ENCODE peak calls at places on chromosomes 6 and 20, in eight cellular contexts. A is non-pigmented ciliary epithelial cell; V is activated naive CD4-positive, alpha-beta T cell; G is neuronal stem cell; J is NCI-H1105 treated with DMSO at 0.1 percent for 48 hours; O is hippocampal formation; S is Right ventricle myocardium superior; C is putamen. D is an unnamed sample.

GRCh38 chr20:16455296-16455695 is 118.0 kb downstream of the KIF16B start:
- DNase-seq in V (no peak), G (no peak), J (no peak), O (no peak), A (no peak), C (no peak), S (no peak), D (no peak)

GRCh38 chr6:118525913-118526490 is 22.1 kb upstream of the PLN start:
- DNase-seq in C (no peak), J (no peak), V (no peak), S (no peak), A (no peak), G (no peak), O (no peak), D (no peak)

GRCh38 chr6:124792386-124792785 is 169.9 kb upstream of the RNF217 start:
- DNase-seq in S (no peak), G (no peak), J (peak; percentile 69), V (no peak), O (no peak), C (no peak), A (no peak), D (no peak)

GRCh38 chr20:39112196-39112743 is 150.1 kb downstream of the DHX35 start:
- DNase-seq in J (peak; percentile 32), G (peak; percentile 66), V (no peak), S (peak; percentile 48), O (no peak), A (no peak), C (no peak), D (peak; percentile 48)

GRCh38 chr6:44464527-44465310 is 77.2 kb downstream of the CDC5L start:
- DNase-seq in J (no peak), S (peak; percentile 68), G (no peak), V (no peak), O (no peak), C (no peak), A (no peak), D (peak; percentile 33)

GRCh38 chr6:24919404-24919892 is 16.3 kb downstream of the RIPOR2 start:
- DNase-seq in A (no peak), S (no peak), O (no peak), G (no peak), C (no peak), J (peak; percentile 92), V (no peak), D (no peak)

GRCh38 chr20:32468313-32468640 is 110.1 kb downstream of the ASXL1 start:
- DNase-seq in S (peak; percentile 17), J (no peak), G (no peak), V (no peak), C (no peak), O (no peak), A (no peak), D (no peak)

GRCh38 chr20:8132632-8133587 is 844 bp downstream of the PLCB1 start:
- DNase-seq in J (no peak), A (no peak), G (peak; percentile 37), O (peak; percentile 7), V (no peak), S (peak; percentile 60), C (no peak), D (peak; percentile 58)

GRCh38 chr6:135567375-135568083 is 70.0 kb upstream of the AHI1 start:
- DNase-seq in G (no peak), J (no peak), V (no peak), C (no peak), O (no peak), S (no peak), A (no peak), D (no peak)

GRCh38 chr6:16276991-16277981 is 38.9 kb downstream of the GMPR start:
- DNase-seq in V (no peak), C (no peak), O (peak; percentile 11), J (no peak), S (peak; percentile 71), G (peak; percentile 51), A (peak; percentile 80), D (no peak)

GRCh38 chr20:21397341-21398108 is at the start of gene NKX2-4:
- DNase-seq in J (peak; percentile 60), V (no peak), O (no peak), S (no peak), G (no peak), C (no peak), A (no peak), D (no peak)

GRCh38 chr6:65595540-65595939 is 111.5 kb downstream of the EYS start:
- DNase-seq in V (no peak), S (no peak), J (no peak), G (no peak), A (no peak), O (no peak), C (no peak), D (no peak)

GRCh38 chr6:45609141-45609638 is 231.5 kb upstream of the SUPT3H start:
- DNase-seq in A (peak; percentile 96), S (no peak), J (no peak), G (no peak), O (no peak), C (no peak), V (no peak), D (no peak)

GRCh38 chr6:108559884-108560462 is 744 bp upstream of the FOXO3 start:
- DNase-seq in A (no peak), O (no peak), C (no peak), J (peak; percentile 74), G (peak; percentile 73), V (no peak), S (no peak), D (peak; percentile 70)

GRCh38 chr6:122696853-122697252 is 82.7 kb upstream of the FABP7 start:
- DNase-seq in V (no peak), G (no peak), O (no peak), C (no peak), J (no peak), A (peak; percentile 24), S (no peak), D (no peak)

GRCh38 chr20:44284032-44284431 is 27.0 kb downstream of the FITM2 start:
- DNase-seq in V (no peak), G (no peak), A (no peak), O (no peak), C (no peak), J (no peak), S (no peak), D (no peak)

GRCh38 chr6:106677282-106677681 is 47.9 kb downstream of the QRSL1 start:
- DNase-seq in V (no peak), A (no peak), G (no peak), S (no peak), C (no peak), O (no peak), J (no peak), D (no peak)

GRCh38 chr20:10682939-10683338 is 9.1 kb upstream of the JAG1 start:
- DNase-seq in G (no peak), V (no peak), A (no peak), S (no peak), C (no peak), J (no peak), O (no peak), D (no peak)

GRCh38 chr6:36698871-36699271 is 1.2 kb downstream of the RAB44 start:
- DNase-seq in V (no peak), C (no peak), J (no peak), A (no peak), S (no peak), O (no peak), G (no peak), D (no peak)

GRCh38 chr6:40349566-40350192 is 237.5 kb downstream of the LRFN2 start:
- DNase-seq in V (no peak), O (no peak), G (no peak), A (no peak), S (no peak), J (no peak), C (no peak), D (no peak)